ENCODE peak calls at places on chromosomes 12 and 14, in nine cellular contexts. G is CD8-positive, alpha-beta T cell; B is astrocyte of the spinal cord; F is astrocyte; A is NB4; C is fibroblast of pulmonary artery; W is thoracic aorta; X is brain microvascular endothelial cell; E is AG10803. O is an unnamed sample.

GRCh38 chr12:10497602-10498001 is 8.1 kb upstream of the EIF2S3B start:
- DNase-seq in G (peak), B (peak), F (no peak), A (peak), C (peak), W (no peak), X (peak), E (no peak), O (no peak)

GRCh38 chr12:118061876-118062791 is 1.2 kb upstream of the WSB2 start:
- DNase-seq in G (no peak), B (peak), F (peak), A (peak), C (peak), W (no peak), X (no peak), E (peak), O (peak)

GRCh38 chr12:45674583-45674982 is 54.9 kb upstream of the ARID2 start:
- DNase-seq in G (no peak), B (peak), F (peak), A (no peak), C (peak), W (peak), X (peak), E (peak), O (peak)

GRCh38 chr12:39378346-39378745 is 64.6 kb downstream of the KIF21A start:
- DNase-seq in G (no peak), B (no peak), F (no peak), A (no peak), C (peak), W (no peak), X (no peak), E (no peak), O (no peak)

GRCh38 chr12:26636710-26637328 is 196.2 kb downstream of the ITPR2 start:
- DNase-seq in G (no peak), B (peak), F (peak), A (no peak), C (peak), W (no peak), X (peak), E (peak), O (peak)

GRCh38 chr14:88933203-88933602 is 108.8 kb downstream of the TTC8 start:
- DNase-seq in G (no peak), B (no peak), F (peak), A (no peak), C (no peak), W (no peak), X (no peak), E (no peak), O (no peak)

GRCh38 chr14:73729556-73730265 is 15.5 kb upstream of the PNMA1 start:
- DNase-seq in G (no peak), B (no peak), F (no peak), A (no peak), C (no peak), W (no peak), X (no peak), E (no peak), O (no peak)

GRCh38 chr12:18794000-18794399 is 56.1 kb downstream of the CAPZA3 start:
- DNase-seq in G (no peak), B (no peak), F (peak), A (no peak), C (no peak), W (no peak), X (no peak), E (no peak), O (no peak)

GRCh38 chr14:84969501-84969900 is 560.4 kb upstream of the FLRT2 start:
- DNase-seq in G (no peak), B (no peak), F (no peak), A (no peak), C (no peak), W (no peak), X (no peak), E (no peak), O (no peak)

GRCh38 chr14:103205541-103205906 is 82.3 kb downstream of the TNFAIP2 start:
- DNase-seq in G (no peak), B (no peak), F (no peak), A (no peak), C (no peak), W (no peak), X (no peak), E (no peak), O (no peak)

GRCh38 chr14:103207404-103208072 is 84.3 kb downstream of the TNFAIP2 start:
- DNase-seq in G (no peak), B (no peak), F (peak), A (no peak), C (peak), W (no peak), X (no peak), E (peak), O (no peak)

GRCh38 chr14:103206023-103206481 is 82.8 kb downstream of the TNFAIP2 start:
- DNase-seq in G (no peak), B (no peak), F (peak), A (no peak), C (no peak), W (no peak), X (no peak), E (peak), O (no peak)

GRCh38 chr14:103204852-103205540 is 81.7 kb downstream of the TNFAIP2 start:
- DNase-seq in G (no peak), B (no peak), F (peak), A (peak), C (peak), W (no peak), X (peak), E (peak), O (no peak)

DNA sequence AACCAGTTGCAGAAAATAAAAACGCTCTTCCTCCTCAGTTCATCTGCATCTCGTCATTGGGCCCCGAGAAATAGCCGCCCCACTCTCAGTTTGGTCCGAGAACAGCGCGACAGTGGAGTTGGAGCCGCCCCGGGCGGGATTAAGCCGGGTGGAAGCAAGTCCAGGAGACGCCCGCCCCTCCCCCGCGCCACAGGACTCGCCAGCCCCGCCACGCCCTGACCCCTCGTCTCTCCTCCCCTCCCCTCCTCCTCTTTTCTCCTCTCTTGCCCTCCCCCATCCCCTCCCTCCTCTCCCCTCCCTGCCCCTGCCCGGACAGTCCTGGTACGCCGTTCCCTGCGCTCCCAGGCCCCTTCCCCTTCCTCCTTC is 83.8 kb downstream of the TNFAIP2 start:
- DNase-seq in G (no peak), B (no peak), F (peak), A (no peak), C (peak), W (peak), X (no peak), E (peak), O (no peak)
- H3K4me3 ChIP-seq in G (no peak), B (peak), F (peak), A (no peak), C (peak), W (peak), X (peak), E (peak), O (peak)

GRCh38 chr12:105067511-105068031 is 16.7 kb downstream of the ALDH1L2 start:
- DNase-seq in G (no peak), B (peak), F (peak), A (no peak), C (no peak), W (no peak), X (peak), E (no peak), O (no peak)
- H3K4me3 ChIP-seq in G (no peak), B (no peak), F (no peak), A (no peak), C (no peak), W (no peak), X (no peak), E (no peak), O (no peak)

GRCh38 chr12:122022393-122023338 is 982 bp downstream of the BCL7A start:
- DNase-seq in G (no peak), B (peak), F (no peak), A (peak), C (peak), W (no peak), X (no peak), E (peak), O (no peak)
- H3K4me3 ChIP-seq in G (peak), B (peak), F (peak), A (no peak), C (peak), W (peak), X (peak), E (peak), O (peak)

GRCh38 chr14:32104308-32104707 is 27.2 kb downstream of the ARHGAP5 start:
- DNase-seq in G (no peak), B (no peak), F (no peak), A (no peak), C (no peak), W (no peak), X (no peak), E (no peak), O (no peak)

GRCh38 chr14:32100175-32100574 is 23.1 kb downstream of the ARHGAP5 start:
- DNase-seq in G (no peak), B (no peak), F (no peak), A (no peak), C (no peak), W (no peak), X (no peak), E (no peak), O (no peak)

GRCh38 chr14:32102152-32102787 is 25.2 kb downstream of the ARHGAP5 start:
- DNase-seq in G (no peak), B (no peak), F (peak), A (no peak), C (no peak), W (no peak), X (no peak), E (no peak), O (no peak)

GRCh38 chr14:32104803-32105202 is 27.7 kb downstream of the ARHGAP5 start:
- DNase-seq in G (no peak), B (no peak), F (no peak), A (peak), C (peak), W (no peak), X (no peak), E (peak), O (no peak)

GRCh38 chr14:32102968-32103367 is 25.9 kb downstream of the ARHGAP5 start:
- DNase-seq in G (no peak), B (no peak), F (no peak), A (no peak), C (no peak), W (no peak), X (no peak), E (no peak), O (no peak)
- H3K4me3 ChIP-seq in G (no peak), B (no peak), F (no peak), A (no peak), C (no peak), W (no peak), X (no peak), E (no peak), O (no peak)

GRCh38 chr14:33564774-33565630 is 385.9 kb downstream of the EGLN3 start:
- DNase-seq in G (no peak), B (peak), F (peak), A (peak), C (peak), W (no peak), X (peak), E (peak), O (peak)
- H3K4me3 ChIP-seq in G (no peak), B (no peak), F (peak), A (no peak), C (no peak), W (no peak), X (no peak), E (no peak), O (no peak)

DNA sequence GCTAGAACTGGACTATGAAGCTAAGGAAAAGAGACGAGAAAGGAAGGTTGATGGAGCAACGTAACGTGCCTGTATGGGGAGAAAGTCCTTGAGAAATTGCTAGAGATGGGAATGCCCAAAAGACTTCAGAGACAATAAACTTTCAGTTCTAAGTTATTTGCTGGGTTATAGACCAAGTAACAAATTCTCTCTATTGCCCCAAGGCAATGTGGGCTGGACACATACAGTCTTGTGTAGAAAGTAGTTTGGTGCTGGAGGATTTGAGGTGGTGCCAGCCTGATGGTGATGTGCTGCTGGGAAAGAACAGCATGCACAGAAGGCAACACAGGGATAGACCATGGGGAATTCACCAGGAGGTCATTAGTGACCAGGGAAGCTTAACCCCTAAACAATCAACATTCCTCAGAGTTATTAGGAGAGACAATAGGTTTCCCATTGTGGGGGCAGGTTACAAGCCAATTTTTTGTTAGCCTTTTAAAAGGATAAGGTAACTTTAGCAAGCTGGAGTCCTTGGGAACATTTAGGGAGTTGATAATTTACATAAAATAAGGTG is 61.6 kb downstream of the LMNTD1 start:
- DNase-seq in G (no peak), B (no peak), F (no peak), A (no peak), C (no peak), W (no peak), X (no peak), E (no peak), O (no peak)
- H3K4me3 ChIP-seq in G (no peak), B (no peak), F (no peak), A (no peak), C (no peak), W (no peak), X (no peak), E (no peak), O (no peak)

DNA sequence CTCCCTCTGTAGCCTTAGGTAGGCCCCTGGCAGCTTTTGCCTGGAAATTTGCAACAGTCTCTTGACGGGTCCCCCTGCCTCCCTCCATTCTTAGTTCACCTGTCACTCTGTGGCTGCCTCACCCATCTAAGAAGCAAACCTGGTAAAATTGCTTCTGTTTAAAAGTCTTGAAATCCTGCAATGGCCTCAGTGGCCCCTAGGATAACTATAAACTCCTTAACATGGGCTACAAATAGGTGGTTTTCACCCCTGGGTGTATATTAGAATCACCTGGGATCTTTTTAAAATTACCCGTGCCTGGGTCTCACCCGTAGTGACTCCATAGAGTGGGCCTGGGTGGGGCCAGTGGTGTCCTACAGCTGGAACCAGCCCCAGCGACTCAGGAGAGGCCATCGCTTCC is 332.7 kb downstream of the CACNA1C start:
- DNase-seq in G (no peak), B (no peak), F (no peak), A (no peak), C (no peak), W (no peak), X (no peak), E (no peak), O (no peak)
- H3K4me3 ChIP-seq in G (no peak), B (no peak), F (no peak), A (no peak), C (no peak), W (peak), X (no peak), E (no peak), O (no peak)

O was measured in retinal pigment epithelial cell.